ENCODE peak calls at places on chromosomes 7 and 10, in six cellular contexts. One of them, this sample, is unnamed.

GRCh38 chr10:96651998-96652431 is 65.2 kb upstream of the TM9SF3 start:
- DNase-seq in OCI-LY7: peak; percentile 67
- DNase-seq in heart left ventricle: peak; percentile 35
- DNase-seq in fibroblast of mammary gland: no peak
- DNase-seq in ovary: no peak
- DNase-seq in heart right ventricle: no peak
- DNase-seq in this sample: peak; percentile 60

GRCh38 chr10:102405632-102406031 is 10.1 kb downstream of the NFKB2 start:
- DNase-seq in OCI-LY7: no peak
- DNase-seq in heart left ventricle: no peak
- DNase-seq in fibroblast of mammary gland: no peak
- DNase-seq in ovary: no peak
- DNase-seq in heart right ventricle: no peak
- DNase-seq in this sample: no peak

GRCh38 chr7:16804674-16805439 is at the start of gene AGR2:
- DNase-seq in OCI-LY7: no peak
- DNase-seq in heart left ventricle: no peak
- DNase-seq in fibroblast of mammary gland: no peak
- DNase-seq in ovary: no peak
- DNase-seq in heart right ventricle: no peak
- DNase-seq in this sample: no peak

GRCh38 chr7:13910805-13911551 is 78.5 kb downstream of the ETV1 start:
- DNase-seq in OCI-LY7: no peak
- DNase-seq in heart left ventricle: no peak
- DNase-seq in fibroblast of mammary gland: peak; percentile 14
- DNase-seq in ovary: no peak
- DNase-seq in heart right ventricle: no peak
- DNase-seq in this sample: no peak

GRCh38 chr7:23696916-23697441 is 13.0 kb upstream of the STK31 start:
- DNase-seq in OCI-LY7: peak; percentile 77
- DNase-seq in heart left ventricle: peak; percentile 52
- DNase-seq in fibroblast of mammary gland: peak; percentile 61
- DNase-seq in ovary: peak; percentile 41
- DNase-seq in heart right ventricle: peak; percentile 49
- DNase-seq in this sample: peak; percentile 46

GRCh38 chr10:14391342-14391741 is 60.6 kb upstream of the FRMD4A start:
- DNase-seq in OCI-LY7: no peak
- DNase-seq in heart left ventricle: no peak
- DNase-seq in fibroblast of mammary gland: no peak
- DNase-seq in ovary: no peak
- DNase-seq in heart right ventricle: no peak
- DNase-seq in this sample: no peak

GRCh38 chr10:103967433-103968142 is 648 bp downstream of the SLK start:
- DNase-seq in OCI-LY7: peak; percentile 36
- DNase-seq in heart left ventricle: no peak
- DNase-seq in fibroblast of mammary gland: peak; percentile 30
- DNase-seq in ovary: no peak
- DNase-seq in heart right ventricle: no peak
- DNase-seq in this sample: no peak

GRCh38 chr10:96608815-96609214 is 22.0 kb upstream of the TM9SF3 start:
- DNase-seq in OCI-LY7: no peak
- DNase-seq in heart left ventricle: no peak
- DNase-seq in fibroblast of mammary gland: no peak
- DNase-seq in ovary: no peak
- DNase-seq in heart right ventricle: no peak
- DNase-seq in this sample: no peak

GRCh38 chr10:120505866-120506265 is 48.8 kb downstream of the PLPP4 start:
- DNase-seq in OCI-LY7: no peak
- DNase-seq in heart left ventricle: no peak
- DNase-seq in fibroblast of mammary gland: peak; percentile 18
- DNase-seq in ovary: no peak
- DNase-seq in heart right ventricle: no peak
- DNase-seq in this sample: no peak

GRCh38 chr10:60299961-60300883 is 89.5 kb downstream of the ANK3 start:
- DNase-seq in OCI-LY7: no peak
- DNase-seq in heart left ventricle: peak; percentile 50
- DNase-seq in fibroblast of mammary gland: peak; percentile 53
- DNase-seq in ovary: no peak
- DNase-seq in heart right ventricle: no peak
- DNase-seq in this sample: no peak

GRCh38 chr10:117418121-117418520 is 42.9 kb upstream of the PDZD8 start:
- DNase-seq in OCI-LY7: no peak
- DNase-seq in heart left ventricle: no peak
- DNase-seq in fibroblast of mammary gland: no peak
- DNase-seq in ovary: no peak
- DNase-seq in heart right ventricle: no peak
- DNase-seq in this sample: no peak

GRCh38 chr10:19408924-19409323 is 360.3 kb downstream of the MALRD1 start:
- DNase-seq in OCI-LY7: no peak
- DNase-seq in heart left ventricle: no peak
- DNase-seq in fibroblast of mammary gland: no peak
- DNase-seq in ovary: no peak
- DNase-seq in heart right ventricle: no peak
- DNase-seq in this sample: no peak

GRCh38 chr10:129896231-129897150 is 67.6 kb downstream of the EBF3 start:
- DNase-seq in OCI-LY7: no peak
- DNase-seq in heart left ventricle: peak; percentile 17
- DNase-seq in fibroblast of mammary gland: no peak
- DNase-seq in ovary: no peak
- DNase-seq in heart right ventricle: no peak
- DNase-seq in this sample: no peak

GRCh38 chr7:27212587-27213149 is 12.8 kb upstream of the HOXA13 start:
- DNase-seq in OCI-LY7: no peak
- DNase-seq in heart left ventricle: no peak
- DNase-seq in fibroblast of mammary gland: no peak
- DNase-seq in ovary: no peak
- DNase-seq in heart right ventricle: no peak
- DNase-seq in this sample: no peak

GRCh38 chr7:2540641-2541051 is 14.7 kb downstream of the BRAT1 start:
- DNase-seq in OCI-LY7: no peak
- DNase-seq in heart left ventricle: no peak
- DNase-seq in fibroblast of mammary gland: no peak
- DNase-seq in ovary: peak; percentile 20
- DNase-seq in heart right ventricle: no peak
- DNase-seq in this sample: no peak

GRCh38 chr10:72740526-72740925 is 48.6 kb downstream of the MCU start:
- DNase-seq in OCI-LY7: no peak
- DNase-seq in heart left ventricle: peak; percentile 53
- DNase-seq in fibroblast of mammary gland: peak; percentile 67
- DNase-seq in ovary: no peak
- DNase-seq in heart right ventricle: peak; percentile 27
- DNase-seq in this sample: no peak

GRCh38 chr7:92255308-92255707 is 9.5 kb downstream of the ANKIB1 start:
- DNase-seq in OCI-LY7: no peak
- DNase-seq in heart left ventricle: no peak
- DNase-seq in fibroblast of mammary gland: peak; percentile 93
- DNase-seq in ovary: no peak
- DNase-seq in heart right ventricle: no peak
- DNase-seq in this sample: no peak

GRCh38 chr7:8260871-8261707 is 878 bp downstream of the ICA1 start:
- DNase-seq in OCI-LY7: no peak
- DNase-seq in heart left ventricle: peak; percentile 70
- DNase-seq in fibroblast of mammary gland: no peak
- DNase-seq in ovary: peak; percentile 13
- DNase-seq in heart right ventricle: peak; percentile 65
- DNase-seq in this sample: no peak

GRCh38 chr7:127393370-127394058 is 1.0 kb upstream of the ZNF800 start:
- DNase-seq in OCI-LY7: no peak
- DNase-seq in heart left ventricle: peak; percentile 26
- DNase-seq in fibroblast of mammary gland: no peak
- DNase-seq in ovary: peak; percentile 28
- DNase-seq in heart right ventricle: no peak
- DNase-seq in this sample: no peak

GRCh38 chr10:5594271-5595036 is 69.7 kb downstream of the CALML3 start:
- DNase-seq in OCI-LY7: peak; percentile 51
- DNase-seq in heart left ventricle: no peak
- DNase-seq in fibroblast of mammary gland: peak; percentile 74
- DNase-seq in ovary: no peak
- DNase-seq in heart right ventricle: no peak
- DNase-seq in this sample: no peak

GRCh38 chr7:105118612-105119600 is 104.9 kb downstream of the KMT2E start:
- DNase-seq in OCI-LY7: peak; percentile 57
- DNase-seq in heart left ventricle: no peak
- DNase-seq in fibroblast of mammary gland: no peak
- DNase-seq in ovary: no peak
- DNase-seq in heart right ventricle: no peak
- DNase-seq in this sample: peak; percentile 37

GRCh38 chr10:78552261-78552811 is 516.4 kb upstream of the ZMIZ1 start:
- DNase-seq in OCI-LY7: peak; percentile 61
- DNase-seq in heart left ventricle: peak; percentile 75
- DNase-seq in fibroblast of mammary gland: peak; percentile 61
- DNase-seq in ovary: peak; percentile 83
- DNase-seq in heart right ventricle: peak; percentile 45
- DNase-seq in this sample: no peak

GRCh38 chr7:77313876-77314480 is 102.2 kb downstream of the GSAP start:
- DNase-seq in OCI-LY7: no peak
- DNase-seq in heart left ventricle: no peak
- DNase-seq in fibroblast of mammary gland: no peak
- DNase-seq in ovary: no peak
- DNase-seq in heart right ventricle: no peak
- DNase-seq in this sample: no peak

GRCh38 chr7:126578338-126578737 is 674.4 kb downstream of the GRM8 start:
- DNase-seq in OCI-LY7: no peak
- DNase-seq in heart left ventricle: no peak
- DNase-seq in fibroblast of mammary gland: no peak
- DNase-seq in ovary: no peak
- DNase-seq in heart right ventricle: no peak
- DNase-seq in this sample: no peak

GRCh38 chr10:76428541-76429330 is 997.3 kb downstream of the LRMDA start:
- DNase-seq in OCI-LY7: no peak
- DNase-seq in heart left ventricle: no peak
- DNase-seq in fibroblast of mammary gland: peak; percentile 86
- DNase-seq in ovary: no peak
- DNase-seq in heart right ventricle: no peak
- DNase-seq in this sample: no peak

GRCh38 chr7:128783143-128783799 is 7.7 kb upstream of the OPN1SW start:
- DNase-seq in OCI-LY7: no peak
- DNase-seq in heart left ventricle: peak; percentile 89
- DNase-seq in fibroblast of mammary gland: peak; percentile 91
- DNase-seq in ovary: peak; percentile 84
- DNase-seq in heart right ventricle: peak; percentile 81
- DNase-seq in this sample: peak; percentile 65
- H3K4me3 ChIP-seq in OCI-LY7: no peak overlapping the region
- H3K4me3 ChIP-seq in heart left ventricle: no peak overlapping the region
- H3K4me3 ChIP-seq in fibroblast of mammary gland: peak overlapping the region; percentile 26
- H3K4me3 ChIP-seq in ovary: no peak overlapping the region
- H3K4me3 ChIP-seq in heart right ventricle: no peak overlapping the region
- H3K4me3 ChIP-seq in this sample: no peak overlapping the region

DNA sequence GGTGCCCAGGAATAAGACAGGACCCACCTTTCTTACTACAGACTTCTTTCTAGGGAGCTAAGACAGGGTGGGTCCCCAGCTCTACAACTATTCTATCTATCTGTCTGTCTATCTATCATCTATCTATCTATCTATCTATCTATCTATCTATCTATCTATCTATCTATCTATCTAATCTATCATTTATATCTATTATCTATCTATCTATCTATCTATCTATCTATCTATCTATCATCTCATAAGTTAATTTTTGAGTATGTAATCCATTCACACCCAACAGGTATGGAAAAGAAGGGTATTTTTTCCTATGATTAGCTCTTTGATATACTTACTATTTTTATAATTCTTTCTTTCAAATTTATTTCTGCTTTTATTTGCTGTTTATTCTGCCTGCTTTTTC is 55.9 kb downstream of the BAMBI start:
- DNase-seq in OCI-LY7: no peak
- DNase-seq in heart left ventricle: no peak
- DNase-seq in fibroblast of mammary gland: no peak
- DNase-seq in ovary: no peak
- DNase-seq in heart right ventricle: no peak
- DNase-seq in this sample: no peak
- TF ChIP-seq CTCF in OCI-LY7: no peak
- TF ChIP-seq CTCF in heart left ventricle: no peak
- TF ChIP-seq CTCF in fibroblast of mammary gland: no peak
- TF ChIP-seq CTCF in ovary: no peak
- TF ChIP-seq CTCF in heart right ventricle: no peak
- TF ChIP-seq CTCF in this sample: no peak

DNA sequence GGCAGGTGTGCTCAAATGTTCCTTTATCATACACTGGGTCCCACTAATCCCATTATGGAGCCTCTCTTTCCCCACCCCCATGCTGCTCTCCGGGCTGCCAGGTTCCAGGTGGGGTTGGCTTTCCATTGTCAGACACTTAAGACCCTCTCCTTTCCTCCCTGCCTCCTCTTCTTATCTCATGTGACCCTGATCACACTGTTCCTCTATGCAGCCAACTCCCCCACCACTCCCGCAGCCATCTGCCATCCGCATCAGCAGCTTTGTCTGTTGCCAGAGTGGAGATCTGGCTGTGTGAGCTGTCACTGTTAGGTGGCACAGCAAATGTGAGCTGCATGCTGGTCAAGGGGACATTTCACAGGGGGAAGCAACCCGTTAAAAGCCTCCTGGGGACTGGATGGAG is 391.4 kb downstream of the TNS3 start:
- DNase-seq in OCI-LY7: no peak
- DNase-seq in heart left ventricle: no peak
- DNase-seq in fibroblast of mammary gland: no peak
- DNase-seq in ovary: no peak
- DNase-seq in heart right ventricle: no peak
- DNase-seq in this sample: no peak
- H3K4me3 ChIP-seq in OCI-LY7: no peak overlapping the region
- H3K4me3 ChIP-seq in heart left ventricle: no peak overlapping the region
- H3K4me3 ChIP-seq in fibroblast of mammary gland: no peak overlapping the region
- H3K4me3 ChIP-seq in ovary: no peak overlapping the region
- H3K4me3 ChIP-seq in heart right ventricle: no peak overlapping the region
- H3K4me3 ChIP-seq in this sample: no peak overlapping the region

GRCh38 chr10:122490786-122491680 is 29.7 kb downstream of the HTRA1 start:
- DNase-seq in OCI-LY7: no peak
- DNase-seq in heart left ventricle: peak; percentile 18
- DNase-seq in fibroblast of mammary gland: peak; percentile 76
- DNase-seq in ovary: peak; percentile 60
- DNase-seq in heart right ventricle: no peak
- DNase-seq in this sample: no peak

GRCh38 chr10:122493761-122494160 is 32.4 kb downstream of the HTRA1 start:
- DNase-seq in OCI-LY7: no peak
- DNase-seq in heart left ventricle: no peak
- DNase-seq in fibroblast of mammary gland: no peak
- DNase-seq in ovary: no peak
- DNase-seq in heart right ventricle: no peak
- DNase-seq in this sample: no peak

GRCh38 chr10:122492955-122493597 is 31.7 kb downstream of the HTRA1 start:
- DNase-seq in OCI-LY7: no peak
- DNase-seq in heart left ventricle: peak; percentile 50
- DNase-seq in fibroblast of mammary gland: peak; percentile 88
- DNase-seq in ovary: no peak
- DNase-seq in heart right ventricle: no peak
- DNase-seq in this sample: no peak

GRCh38 chr10:122490268-122490667 is 28.9 kb downstream of the HTRA1 start:
- DNase-seq in OCI-LY7: no peak
- DNase-seq in heart left ventricle: no peak
- DNase-seq in fibroblast of mammary gland: peak; percentile 79
- DNase-seq in ovary: no peak
- DNase-seq in heart right ventricle: no peak
- DNase-seq in this sample: no peak

DNA sequence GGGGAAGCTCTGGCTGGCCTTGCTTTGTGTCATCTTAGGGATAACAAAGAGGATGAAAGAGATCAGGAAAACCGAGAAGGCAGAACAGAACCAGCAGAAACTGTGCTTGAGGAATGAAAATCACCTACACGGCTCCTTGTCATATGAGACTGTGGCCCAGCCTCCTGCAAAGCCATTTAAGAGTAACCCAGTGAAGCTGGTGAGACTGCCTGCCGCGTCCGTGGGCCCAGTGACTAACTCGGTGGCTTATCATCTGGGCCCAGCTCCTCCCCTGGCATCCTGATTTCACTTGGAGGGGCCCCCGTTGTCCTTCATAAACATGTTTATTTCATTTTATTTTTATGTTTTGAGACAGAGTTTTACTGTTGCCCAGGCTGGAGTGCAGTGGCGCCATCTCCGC is 30.7 kb downstream of the HTRA1 start:
- DNase-seq in OCI-LY7: no peak
- DNase-seq in heart left ventricle: no peak
- DNase-seq in fibroblast of mammary gland: no peak
- DNase-seq in ovary: no peak
- DNase-seq in heart right ventricle: no peak
- DNase-seq in this sample: no peak
- TF ChIP-seq CTCF in OCI-LY7: no peak
- TF ChIP-seq CTCF in heart left ventricle: no peak
- TF ChIP-seq CTCF in fibroblast of mammary gland: no peak
- TF ChIP-seq CTCF in ovary: no peak
- TF ChIP-seq CTCF in heart right ventricle: no peak
- TF ChIP-seq CTCF in this sample: no peak

This sample was measured in GM06990.